ENCODE peak calls at places on chromosome 4, in nine cellular contexts. I, T, B, O, R, S, U, E and Y are unnamed samples.

GRCh38 chr4:19063662-19064061 is 1042.1 kb upstream of the LCORL start:
- DNase-seq in R (no peak), O (no peak), I (no peak), E (no peak), S (no peak), U (no peak), B (no peak), T (no peak), Y (no peak)

GRCh38 chr4:95255396-95256107 is 293.2 kb downstream of the UNC5C start:
- DNase-seq in O (peak; percentile 43), T (no peak), S (no peak), I (no peak), B (no peak), R (no peak), U (no peak), E (peak; percentile 29), Y (no peak)

GRCh38 chr4:16226816-16227461 is 668 bp upstream of the TAPT1 start:
- DNase-seq in T (peak; percentile 37), S (peak; percentile 39), R (no peak), B (peak; percentile 42), U (no peak), O (peak; percentile 25), E (peak; percentile 23), I (peak; percentile 44), Y (peak; percentile 83)

GRCh38 chr4:83889802-83890201 is 353.9 kb downstream of the GPAT3 start:
- DNase-seq in B (no peak), S (no peak), R (no peak), I (no peak), T (no peak), U (no peak), O (peak; percentile 73), E (peak; percentile 23), Y (no peak)

GRCh38 chr4:128220286-128221235 is 67.1 kb downstream of the PGRMC2 start:
- DNase-seq in E (peak; percentile 71), U (no peak), T (no peak), R (peak; percentile 63), I (no peak), O (peak; percentile 63), B (no peak), S (no peak), Y (no peak)

GRCh38 chr4:48493485-48494100 is 3.5 kb downstream of the ZAR1 start:
- DNase-seq in T (no peak), I (no peak), S (no peak), B (no peak), R (no peak), E (no peak), O (no peak), U (no peak), Y (no peak)

GRCh38 chr4:1604706-1605205 is 79.4 kb downstream of the FAM53A start:
- DNase-seq in T (no peak), R (no peak), I (peak; percentile 21), E (no peak), U (peak; percentile 36), S (no peak), B (no peak), O (peak; percentile 53), Y (no peak)

GRCh38 chr4:169615467-169616106 is 3.2 kb upstream of the NEK1 start:
- DNase-seq in T (no peak), B (no peak), R (no peak), S (no peak), I (peak; percentile 14), U (no peak), O (peak; percentile 13), E (peak; percentile 26), Y (no peak)

GRCh38 chr4:128468485-128468989 is 180.9 kb upstream of the PGRMC2 start:
- DNase-seq in T (no peak), S (no peak), R (peak; percentile 96), E (peak; percentile 95), O (peak; percentile 83), B (no peak), I (no peak), U (no peak), Y (no peak)